ENCODE peak calls at places on chromosomes 13 and 19, in seven cellular contexts. One of them, this sample, is unnamed.

GRCh38 chr13:109427695-109428094 is 358.7 kb downstream of the IRS2 start:
- DNase-seq in mucosa of gallbladder: no peak
- DNase-seq in upper lobe of right lung: no peak
- DNase-seq in retina: no peak
- DNase-seq in fibroblast of the aortic adventitia: no peak
- DNase-seq in M059J: no peak
- DNase-seq in cardiac muscle cell: no peak
- DNase-seq in this sample: no peak

GRCh38 chr19:12580180-12580694 is 29.0 kb upstream of the ZNF564 start:
- DNase-seq in mucosa of gallbladder: peak
- DNase-seq in upper lobe of right lung: no peak
- DNase-seq in retina: no peak
- DNase-seq in fibroblast of the aortic adventitia: no peak
- DNase-seq in M059J: peak
- DNase-seq in cardiac muscle cell: peak
- DNase-seq in this sample: no peak

GRCh38 chr19:17405250-17406038 is at the start of gene BST2:
- DNase-seq in mucosa of gallbladder: peak
- DNase-seq in upper lobe of right lung: no peak
- DNase-seq in retina: no peak
- DNase-seq in fibroblast of the aortic adventitia: peak
- DNase-seq in M059J: peak
- DNase-seq in cardiac muscle cell: peak
- DNase-seq in this sample: peak

GRCh38 chr13:112457485-112457884 is 81.3 kb downstream of the SPACA7 start:
- DNase-seq in mucosa of gallbladder: no peak
- DNase-seq in upper lobe of right lung: peak
- DNase-seq in retina: no peak
- DNase-seq in fibroblast of the aortic adventitia: no peak
- DNase-seq in M059J: no peak
- DNase-seq in cardiac muscle cell: no peak
- DNase-seq in this sample: no peak

GRCh38 chr13:73656863-73657262 is 477.3 kb downstream of the KLF12 start:
- DNase-seq in mucosa of gallbladder: no peak
- DNase-seq in upper lobe of right lung: no peak
- DNase-seq in retina: no peak
- DNase-seq in fibroblast of the aortic adventitia: no peak
- DNase-seq in M059J: peak
- DNase-seq in cardiac muscle cell: no peak
- DNase-seq in this sample: no peak

GRCh38 chr13:84672616-84673015 is 790.3 kb upstream of the SLITRK1 start:
- DNase-seq in mucosa of gallbladder: no peak
- DNase-seq in upper lobe of right lung: no peak
- DNase-seq in retina: no peak
- DNase-seq in fibroblast of the aortic adventitia: no peak
- DNase-seq in M059J: no peak
- DNase-seq in cardiac muscle cell: no peak
- DNase-seq in this sample: no peak

GRCh38 chr19:55465460-55466245 is 1.1 kb upstream of the C19orf85 start:
- DNase-seq in mucosa of gallbladder: no peak
- DNase-seq in upper lobe of right lung: no peak
- DNase-seq in retina: no peak
- DNase-seq in fibroblast of the aortic adventitia: no peak
- DNase-seq in M059J: no peak
- DNase-seq in cardiac muscle cell: no peak
- DNase-seq in this sample: no peak

GRCh38 chr19:45069056-45069455 is 7.2 kb downstream of the ZNF296 start:
- DNase-seq in mucosa of gallbladder: no peak
- DNase-seq in upper lobe of right lung: no peak
- DNase-seq in retina: no peak
- DNase-seq in fibroblast of the aortic adventitia: peak
- DNase-seq in M059J: peak
- DNase-seq in cardiac muscle cell: peak
- DNase-seq in this sample: no peak

GRCh38 chr19:51714848-51715247 is 8.9 kb downstream of the HAS1 start:
- DNase-seq in mucosa of gallbladder: no peak
- DNase-seq in upper lobe of right lung: no peak
- DNase-seq in retina: no peak
- DNase-seq in fibroblast of the aortic adventitia: peak
- DNase-seq in M059J: no peak
- DNase-seq in cardiac muscle cell: peak
- DNase-seq in this sample: no peak

GRCh38 chr19:48812094-48812929 is 1.5 kb upstream of the BCAT2 start:
- DNase-seq in mucosa of gallbladder: peak
- DNase-seq in upper lobe of right lung: peak
- DNase-seq in retina: peak
- DNase-seq in fibroblast of the aortic adventitia: peak
- DNase-seq in M059J: peak
- DNase-seq in cardiac muscle cell: peak
- DNase-seq in this sample: peak

GRCh38 chr13:113746671-113747070 is 12.4 kb upstream of the TMEM255B start:
- DNase-seq in mucosa of gallbladder: no peak
- DNase-seq in upper lobe of right lung: no peak
- DNase-seq in retina: peak
- DNase-seq in fibroblast of the aortic adventitia: no peak
- DNase-seq in M059J: no peak
- DNase-seq in cardiac muscle cell: no peak
- DNase-seq in this sample: no peak

GRCh38 chr13:109100705-109101104 is 471.3 kb downstream of the MYO16 start:
- DNase-seq in mucosa of gallbladder: no peak
- DNase-seq in upper lobe of right lung: no peak
- DNase-seq in retina: no peak
- DNase-seq in fibroblast of the aortic adventitia: no peak
- DNase-seq in M059J: peak
- DNase-seq in cardiac muscle cell: no peak
- DNase-seq in this sample: no peak

GRCh38 chr19:48830088-48830487 is 6.2 kb downstream of the HSD17B14 start:
- DNase-seq in mucosa of gallbladder: no peak
- DNase-seq in upper lobe of right lung: no peak
- DNase-seq in retina: no peak
- DNase-seq in fibroblast of the aortic adventitia: no peak
- DNase-seq in M059J: no peak
- DNase-seq in cardiac muscle cell: no peak
- DNase-seq in this sample: no peak

GRCh38 chr13:59744747-59745394 is 418.9 kb downstream of the DIAPH3 start:
- DNase-seq in mucosa of gallbladder: no peak
- DNase-seq in upper lobe of right lung: no peak
- DNase-seq in retina: no peak
- DNase-seq in fibroblast of the aortic adventitia: peak
- DNase-seq in M059J: no peak
- DNase-seq in cardiac muscle cell: peak
- DNase-seq in this sample: no peak

GRCh38 chr13:66508153-66508909 is 721.8 kb downstream of the PCDH9 start:
- DNase-seq in mucosa of gallbladder: no peak
- DNase-seq in upper lobe of right lung: no peak
- DNase-seq in retina: no peak
- DNase-seq in fibroblast of the aortic adventitia: peak
- DNase-seq in M059J: no peak
- DNase-seq in cardiac muscle cell: peak
- DNase-seq in this sample: no peak

GRCh38 chr19:46718157-46718933 is 1.4 kb upstream of the PRKD2 start:
- DNase-seq in mucosa of gallbladder: no peak
- DNase-seq in upper lobe of right lung: no peak
- DNase-seq in retina: no peak
- DNase-seq in fibroblast of the aortic adventitia: no peak
- DNase-seq in M059J: peak
- DNase-seq in cardiac muscle cell: peak
- DNase-seq in this sample: no peak

GRCh38 chr19:37855098-37855497 is 51.3 kb downstream of the WDR87 start:
- DNase-seq in mucosa of gallbladder: peak
- DNase-seq in upper lobe of right lung: no peak
- DNase-seq in retina: peak
- DNase-seq in fibroblast of the aortic adventitia: peak
- DNase-seq in M059J: no peak
- DNase-seq in cardiac muscle cell: peak
- DNase-seq in this sample: peak

GRCh38 chr13:91355826-91356710 is 8.6 kb downstream of the MIR17HG start:
- DNase-seq in mucosa of gallbladder: no peak
- DNase-seq in upper lobe of right lung: no peak
- DNase-seq in retina: no peak
- DNase-seq in fibroblast of the aortic adventitia: no peak
- DNase-seq in M059J: no peak
- DNase-seq in cardiac muscle cell: no peak
- DNase-seq in this sample: no peak

GRCh38 chr13:101941095-101941777 is 460.6 kb downstream of the FGF14 start:
- DNase-seq in mucosa of gallbladder: no peak
- DNase-seq in upper lobe of right lung: no peak
- DNase-seq in retina: no peak
- DNase-seq in fibroblast of the aortic adventitia: no peak
- DNase-seq in M059J: peak
- DNase-seq in cardiac muscle cell: no peak
- DNase-seq in this sample: no peak

GRCh38 chr13:44801990-44802389 is 187.3 kb downstream of the NUFIP1 start:
- DNase-seq in mucosa of gallbladder: no peak
- DNase-seq in upper lobe of right lung: no peak
- DNase-seq in retina: no peak
- DNase-seq in fibroblast of the aortic adventitia: peak
- DNase-seq in M059J: peak
- DNase-seq in cardiac muscle cell: peak
- DNase-seq in this sample: peak

GRCh38 chr13:98308525-98308911 is 131.4 kb upstream of the RNF113B start:
- DNase-seq in mucosa of gallbladder: no peak
- DNase-seq in upper lobe of right lung: no peak
- DNase-seq in retina: no peak
- DNase-seq in fibroblast of the aortic adventitia: no peak
- DNase-seq in M059J: no peak
- DNase-seq in cardiac muscle cell: no peak
- DNase-seq in this sample: no peak

GRCh38 chr19:35704218-35704617 is at the start of gene ZBTB32:
- DNase-seq in mucosa of gallbladder: peak
- DNase-seq in upper lobe of right lung: no peak
- DNase-seq in retina: peak
- DNase-seq in fibroblast of the aortic adventitia: peak
- DNase-seq in M059J: peak
- DNase-seq in cardiac muscle cell: peak
- DNase-seq in this sample: peak

GRCh38 chr19:45472557-45473365 is 5.0 kb downstream of the FOSB start:
- DNase-seq in mucosa of gallbladder: no peak
- DNase-seq in upper lobe of right lung: no peak
- DNase-seq in retina: peak
- DNase-seq in fibroblast of the aortic adventitia: no peak
- DNase-seq in M059J: peak
- DNase-seq in cardiac muscle cell: peak
- DNase-seq in this sample: no peak

GRCh38 chr13:111153977-111154332 is 38.8 kb downstream of the ARHGEF7 start:
- DNase-seq in mucosa of gallbladder: no peak
- DNase-seq in upper lobe of right lung: no peak
- DNase-seq in retina: no peak
- DNase-seq in fibroblast of the aortic adventitia: no peak
- DNase-seq in M059J: peak
- DNase-seq in cardiac muscle cell: no peak
- DNase-seq in this sample: no peak

GRCh38 chr13:35857769-35858168 is 273.4 kb downstream of the DCLK1 start:
- DNase-seq in mucosa of gallbladder: no peak
- DNase-seq in upper lobe of right lung: no peak
- DNase-seq in retina: no peak
- DNase-seq in fibroblast of the aortic adventitia: no peak
- DNase-seq in M059J: peak
- DNase-seq in cardiac muscle cell: peak
- DNase-seq in this sample: no peak

GRCh38 chr13:31105020-31105800 is 56.5 kb downstream of the HSPH1 start:
- DNase-seq in mucosa of gallbladder: no peak
- DNase-seq in upper lobe of right lung: no peak
- DNase-seq in retina: no peak
- DNase-seq in fibroblast of the aortic adventitia: peak
- DNase-seq in M059J: peak
- DNase-seq in cardiac muscle cell: peak
- DNase-seq in this sample: no peak

GRCh38 chr19:4140237-4140711 is 13.2 kb upstream of the CREB3L3 start:
- DNase-seq in mucosa of gallbladder: no peak
- DNase-seq in upper lobe of right lung: no peak
- DNase-seq in retina: peak
- DNase-seq in fibroblast of the aortic adventitia: peak
- DNase-seq in M059J: peak
- DNase-seq in cardiac muscle cell: peak
- DNase-seq in this sample: peak

GRCh38 chr19:4803736-4804695 is 12.5 kb downstream of the FEM1A start:
- DNase-seq in mucosa of gallbladder: no peak
- DNase-seq in upper lobe of right lung: peak
- DNase-seq in retina: peak
- DNase-seq in fibroblast of the aortic adventitia: peak
- DNase-seq in M059J: peak
- DNase-seq in cardiac muscle cell: peak
- DNase-seq in this sample: peak

GRCh38 chr19:35642312-35642711 is 767 bp downstream of the ETV2 start:
- DNase-seq in mucosa of gallbladder: no peak
- DNase-seq in upper lobe of right lung: no peak
- DNase-seq in retina: no peak
- DNase-seq in fibroblast of the aortic adventitia: no peak
- DNase-seq in M059J: peak
- DNase-seq in cardiac muscle cell: no peak
- DNase-seq in this sample: no peak

GRCh38 chr13:113273856-113274590 is 23.0 kb upstream of the LAMP1 start:
- DNase-seq in mucosa of gallbladder: no peak
- DNase-seq in upper lobe of right lung: peak
- DNase-seq in retina: no peak
- DNase-seq in fibroblast of the aortic adventitia: peak
- DNase-seq in M059J: peak
- DNase-seq in cardiac muscle cell: peak
- DNase-seq in this sample: peak

GRCh38 chr13:69565334-69565733 is 542.3 kb upstream of the ATXN8OS start:
- DNase-seq in mucosa of gallbladder: no peak
- DNase-seq in upper lobe of right lung: no peak
- DNase-seq in retina: no peak
- DNase-seq in fibroblast of the aortic adventitia: no peak
- DNase-seq in M059J: peak
- DNase-seq in cardiac muscle cell: peak
- DNase-seq in this sample: peak

GRCh38 chr13:33079960-33080359 is 63.7 kb downstream of the KL start:
- DNase-seq in mucosa of gallbladder: no peak
- DNase-seq in upper lobe of right lung: no peak
- DNase-seq in retina: no peak
- DNase-seq in fibroblast of the aortic adventitia: no peak
- DNase-seq in M059J: no peak
- DNase-seq in cardiac muscle cell: no peak
- DNase-seq in this sample: no peak

GRCh38 chr13:31204592-31204991 is 4.8 kb downstream of the B3GLCT start:
- DNase-seq in mucosa of gallbladder: no peak
- DNase-seq in upper lobe of right lung: no peak
- DNase-seq in retina: no peak
- DNase-seq in fibroblast of the aortic adventitia: peak
- DNase-seq in M059J: peak
- DNase-seq in cardiac muscle cell: peak
- DNase-seq in this sample: peak

GRCh38 chr13:44280461-44280860 is 93.2 kb upstream of the SERP2 start:
- DNase-seq in mucosa of gallbladder: no peak
- DNase-seq in upper lobe of right lung: no peak
- DNase-seq in retina: no peak
- DNase-seq in fibroblast of the aortic adventitia: peak
- DNase-seq in M059J: no peak
- DNase-seq in cardiac muscle cell: no peak
- DNase-seq in this sample: no peak

GRCh38 chr19:45117167-45117594 is 24.2 kb downstream of the PPP1R37 start:
- DNase-seq in mucosa of gallbladder: no peak
- DNase-seq in upper lobe of right lung: peak
- DNase-seq in retina: peak
- DNase-seq in fibroblast of the aortic adventitia: no peak
- DNase-seq in M059J: no peak
- DNase-seq in cardiac muscle cell: peak
- DNase-seq in this sample: no peak

This sample was measured in lung microvascular endothelial cell.